ENCODE peak calls at places on chromosome 9, in five cellular contexts. One of them, this sample, is unnamed.
A peak's percentile ranks its signal among the peaks of the same experiment; 100 is the strongest.

GRCh38 chr9:85401998-85402397 is 339.8 kb downstream of the AGTPBP1 start:
- DNase-seq in transverse colon: no peak
- DNase-seq in fibroblast of the aortic adventitia: no peak
- DNase-seq in sigmoid colon: no peak
- DNase-seq in WERI-Rb-1: no peak
- DNase-seq in this sample: no peak

GRCh38 chr9:136282272-136282861 is 21.5 kb downstream of the CCDC187 start:
- DNase-seq in transverse colon: peak; percentile 29
- DNase-seq in fibroblast of the aortic adventitia: no peak
- DNase-seq in sigmoid colon: no peak
- DNase-seq in WERI-Rb-1: no peak
- DNase-seq in this sample: no peak

GRCh38 chr9:130626249-130626982 is 38.0 kb upstream of the PRDM12 start:
- DNase-seq in transverse colon: no peak
- DNase-seq in fibroblast of the aortic adventitia: no peak
- DNase-seq in sigmoid colon: no peak
- DNase-seq in WERI-Rb-1: peak; percentile 31
- DNase-seq in this sample: peak; percentile 47

GRCh38 chr9:114037249-114037648 is 40.9 kb downstream of the AMBP start:
- DNase-seq in transverse colon: no peak
- DNase-seq in fibroblast of the aortic adventitia: no peak
- DNase-seq in sigmoid colon: no peak
- DNase-seq in WERI-Rb-1: no peak
- DNase-seq in this sample: no peak

GRCh38 chr9:79644601-79645000 is 72.8 kb downstream of the TLE4 start:
- DNase-seq in transverse colon: no peak
- DNase-seq in fibroblast of the aortic adventitia: no peak
- DNase-seq in sigmoid colon: no peak
- DNase-seq in WERI-Rb-1: no peak
- DNase-seq in this sample: no peak

GRCh38 chr9:91809581-91810285 is 140.3 kb downstream of the ROR2 start:
- DNase-seq in transverse colon: no peak
- DNase-seq in fibroblast of the aortic adventitia: peak; percentile 16
- DNase-seq in sigmoid colon: peak; percentile 67
- DNase-seq in WERI-Rb-1: no peak
- DNase-seq in this sample: no peak

GRCh38 chr9:85723220-85723619 is 18.5 kb downstream of the AGTPBP1 start:
- DNase-seq in transverse colon: no peak
- DNase-seq in fibroblast of the aortic adventitia: no peak
- DNase-seq in sigmoid colon: no peak
- DNase-seq in WERI-Rb-1: no peak
- DNase-seq in this sample: no peak

GRCh38 chr9:138098908-138099791 is 221.6 kb downstream of the CACNA1B start:
- DNase-seq in transverse colon: no peak
- DNase-seq in fibroblast of the aortic adventitia: no peak
- DNase-seq in sigmoid colon: no peak
- DNase-seq in WERI-Rb-1: no peak
- DNase-seq in this sample: no peak

GRCh38 chr9:36781532-36781931 is 208.8 kb downstream of the MELK start:
- DNase-seq in transverse colon: no peak
- DNase-seq in fibroblast of the aortic adventitia: no peak
- DNase-seq in sigmoid colon: no peak
- DNase-seq in WERI-Rb-1: no peak
- DNase-seq in this sample: no peak

GRCh38 chr9:112615584-112616271 is 102.2 kb downstream of the INIP start:
- DNase-seq in transverse colon: no peak
- DNase-seq in fibroblast of the aortic adventitia: no peak
- DNase-seq in sigmoid colon: no peak
- DNase-seq in WERI-Rb-1: no peak
- DNase-seq in this sample: no peak

GRCh38 chr9:135300346-135301141 is 179.0 kb upstream of the PPP1R26 start:
- DNase-seq in transverse colon: no peak
- DNase-seq in fibroblast of the aortic adventitia: no peak
- DNase-seq in sigmoid colon: no peak
- DNase-seq in WERI-Rb-1: peak; percentile 64
- DNase-seq in this sample: no peak

GRCh38 chr9:19030899-19031298 is 2.1 kb downstream of the SAXO1 start:
- DNase-seq in transverse colon: no peak
- DNase-seq in fibroblast of the aortic adventitia: no peak
- DNase-seq in sigmoid colon: no peak
- DNase-seq in WERI-Rb-1: no peak
- DNase-seq in this sample: no peak

GRCh38 chr9:128587453-128587852 is 35.1 kb downstream of the SPTAN1 start:
- DNase-seq in transverse colon: no peak
- DNase-seq in fibroblast of the aortic adventitia: no peak
- DNase-seq in sigmoid colon: no peak
- DNase-seq in WERI-Rb-1: no peak
- DNase-seq in this sample: no peak

GRCh38 chr9:137379761-137380161 is 43.2 kb downstream of the EXD3 start:
- DNase-seq in transverse colon: no peak
- DNase-seq in fibroblast of the aortic adventitia: no peak
- DNase-seq in sigmoid colon: peak; percentile 60
- DNase-seq in WERI-Rb-1: peak; percentile 5
- DNase-seq in this sample: no peak

GRCh38 chr9:130303613-130304055 is 38.1 kb downstream of the HMCN2 start:
- DNase-seq in transverse colon: no peak
- DNase-seq in fibroblast of the aortic adventitia: no peak
- DNase-seq in sigmoid colon: no peak
- DNase-seq in WERI-Rb-1: no peak
- DNase-seq in this sample: no peak

GRCh38 chr9:99555792-99556191 is 265.9 kb upstream of the NR4A3 start:
- DNase-seq in transverse colon: no peak
- DNase-seq in fibroblast of the aortic adventitia: no peak
- DNase-seq in sigmoid colon: no peak
- DNase-seq in WERI-Rb-1: no peak
- DNase-seq in this sample: no peak

GRCh38 chr9:122320346-122320995 is 50.4 kb upstream of the PTGS1 start:
- DNase-seq in transverse colon: no peak
- DNase-seq in fibroblast of the aortic adventitia: no peak
- DNase-seq in sigmoid colon: peak; percentile 61
- DNase-seq in WERI-Rb-1: no peak
- DNase-seq in this sample: no peak

GRCh38 chr9:107215381-107215780 is 67.7 kb upstream of the RAD23B start:
- DNase-seq in transverse colon: no peak
- DNase-seq in fibroblast of the aortic adventitia: peak; percentile 27
- DNase-seq in sigmoid colon: no peak
- DNase-seq in WERI-Rb-1: no peak
- DNase-seq in this sample: no peak

DNA sequence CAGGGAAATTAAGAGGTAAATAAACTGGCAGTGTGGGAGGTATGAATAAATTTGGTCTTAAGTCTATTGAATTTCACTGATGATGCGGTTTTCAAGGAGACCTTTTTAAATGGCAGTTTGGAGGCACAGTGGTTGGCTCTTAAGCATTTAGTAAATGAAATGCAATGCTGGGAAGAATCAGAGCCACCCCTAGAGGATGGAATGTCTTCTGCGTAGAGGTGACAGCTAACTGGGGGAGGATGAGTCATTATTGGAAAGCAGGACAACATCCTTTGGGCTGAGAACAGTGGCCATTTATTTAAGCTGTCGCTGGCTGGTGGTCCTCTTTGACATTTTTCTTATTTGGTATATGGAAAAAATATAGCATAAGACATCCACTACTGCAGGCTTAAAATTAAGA is 163.2 kb downstream of the SH3GL2 start:
- DNase-seq in transverse colon: no peak
- DNase-seq in fibroblast of the aortic adventitia: no peak
- DNase-seq in sigmoid colon: no peak
- DNase-seq in WERI-Rb-1: peak; percentile 41
- DNase-seq in this sample: no peak
- TF ChIP-seq CTCF in transverse colon: no peak
- TF ChIP-seq CTCF in fibroblast of the aortic adventitia: no peak
- TF ChIP-seq CTCF in sigmoid colon: no peak
- TF ChIP-seq CTCF in WERI-Rb-1: peak; percentile 68
- TF ChIP-seq CTCF in this sample: peak; percentile 20

GRCh38 chr9:22446950-22447606 is 454 bp downstream of the DMRTA1 start:
- DNase-seq in transverse colon: peak; percentile 65
- DNase-seq in fibroblast of the aortic adventitia: no peak
- DNase-seq in sigmoid colon: peak; percentile 72
- DNase-seq in WERI-Rb-1: peak; percentile 62
- DNase-seq in this sample: peak; percentile 82
- TF ChIP-seq CTCF in transverse colon: no peak
- TF ChIP-seq CTCF in fibroblast of the aortic adventitia: peak; percentile 3
- TF ChIP-seq CTCF in sigmoid colon: no peak
- TF ChIP-seq CTCF in WERI-Rb-1: peak; percentile 64
- TF ChIP-seq CTCF in this sample: peak; percentile 31

DNA sequence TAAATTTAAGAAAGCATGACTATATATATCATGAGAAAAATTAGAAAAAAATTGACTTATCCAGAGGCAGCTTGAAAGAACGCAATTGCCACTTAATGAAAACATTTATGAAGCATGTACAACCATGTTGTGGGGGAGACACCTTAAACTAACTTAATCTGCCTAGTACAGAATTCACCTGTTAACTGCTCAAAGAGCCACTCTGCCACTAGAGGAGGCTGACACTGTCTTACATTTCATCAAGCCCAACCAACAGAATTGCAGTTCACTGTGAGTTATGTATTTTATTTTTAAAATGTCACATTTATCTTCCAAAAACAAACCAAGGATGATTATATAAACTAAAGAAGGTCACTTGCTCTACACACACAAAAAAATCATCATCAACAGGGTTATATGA is 252.9 kb downstream of the MLLT3 start:
- DNase-seq in transverse colon: no peak
- DNase-seq in fibroblast of the aortic adventitia: no peak
- DNase-seq in sigmoid colon: no peak
- DNase-seq in WERI-Rb-1: no peak
- DNase-seq in this sample: no peak
- TF ChIP-seq CTCF in transverse colon: no peak
- TF ChIP-seq CTCF in fibroblast of the aortic adventitia: no peak
- TF ChIP-seq CTCF in sigmoid colon: no peak
- TF ChIP-seq CTCF in WERI-Rb-1: no peak
- TF ChIP-seq CTCF in this sample: no peak

GRCh38 chr9:116112236-116112635 is 41.4 kb upstream of the PAPPA start:
- DNase-seq in transverse colon: no peak
- DNase-seq in fibroblast of the aortic adventitia: peak; percentile 41
- DNase-seq in sigmoid colon: no peak
- DNase-seq in WERI-Rb-1: no peak
- DNase-seq in this sample: no peak
- TF ChIP-seq CTCF in transverse colon: no peak
- TF ChIP-seq CTCF in fibroblast of the aortic adventitia: peak; percentile 34
- TF ChIP-seq CTCF in sigmoid colon: no peak
- TF ChIP-seq CTCF in WERI-Rb-1: peak; percentile 12
- TF ChIP-seq CTCF in this sample: no peak

DNA sequence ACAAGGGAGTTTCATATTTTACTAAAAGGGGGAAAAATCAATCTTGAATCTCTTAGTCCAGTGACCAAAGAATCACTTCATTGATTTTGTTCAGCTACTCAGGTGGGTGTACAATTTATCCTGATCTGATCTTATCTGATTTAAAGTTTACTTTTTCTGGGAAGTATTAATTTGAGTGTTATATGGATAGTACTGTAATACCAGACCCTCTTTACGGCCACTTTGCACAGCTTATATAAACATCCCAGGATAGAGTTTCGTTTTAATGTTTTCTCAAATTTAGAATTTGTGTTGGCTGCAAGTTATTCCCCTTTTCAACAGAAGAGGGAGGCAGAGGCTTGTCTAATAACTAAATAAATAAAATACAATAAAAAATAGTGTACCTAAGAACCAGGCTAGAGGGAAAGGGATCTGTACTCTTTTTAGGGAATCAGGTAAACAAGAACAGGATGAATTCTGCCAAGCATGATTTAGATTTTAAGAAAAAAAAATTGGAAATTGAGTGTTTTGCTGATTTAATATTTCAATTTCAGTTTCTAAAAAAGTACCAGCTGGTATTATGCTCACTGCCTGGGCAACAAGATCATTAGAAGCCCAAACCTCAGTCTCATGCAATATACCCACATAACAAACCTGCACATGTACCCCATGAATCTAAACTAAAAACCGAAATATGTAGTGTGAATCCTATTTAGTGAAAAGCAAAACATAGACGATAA is 69.2 kb downstream of the PSAT1 start:
- DNase-seq in transverse colon: no peak
- DNase-seq in fibroblast of the aortic adventitia: peak; percentile 42
- DNase-seq in sigmoid colon: no peak
- DNase-seq in WERI-Rb-1: no peak
- DNase-seq in this sample: no peak
- TF ChIP-seq CTCF in transverse colon: peak; percentile 29
- TF ChIP-seq CTCF in fibroblast of the aortic adventitia: peak; percentile 79
- TF ChIP-seq CTCF in sigmoid colon: peak; percentile 19
- TF ChIP-seq CTCF in WERI-Rb-1: peak; percentile 7
- TF ChIP-seq CTCF in this sample: peak; percentile 73

DNA sequence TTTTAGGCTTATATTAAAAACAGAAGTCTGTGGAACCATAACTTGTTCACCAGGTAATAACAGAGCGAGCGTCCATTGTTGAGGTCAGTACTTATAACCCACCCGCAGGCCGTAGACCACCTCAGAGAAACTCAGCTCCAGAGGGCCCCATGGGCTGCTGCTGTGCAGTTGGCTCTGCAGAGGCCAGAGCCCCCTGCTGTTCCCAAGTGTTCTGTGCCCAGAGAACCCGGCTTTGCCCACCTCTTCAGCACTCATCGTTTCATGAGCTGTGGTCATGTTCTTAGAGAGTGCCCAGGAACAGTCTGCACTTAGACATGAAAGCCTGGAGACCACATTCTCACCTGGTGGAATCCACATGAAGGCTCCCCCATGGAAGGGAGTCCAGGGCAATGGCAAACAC is 50.4 kb upstream of the SLC2A8 start:
- DNase-seq in transverse colon: no peak
- DNase-seq in fibroblast of the aortic adventitia: no peak
- DNase-seq in sigmoid colon: no peak
- DNase-seq in WERI-Rb-1: no peak
- DNase-seq in this sample: no peak
- TF ChIP-seq CTCF in transverse colon: no peak
- TF ChIP-seq CTCF in fibroblast of the aortic adventitia: peak; percentile 15
- TF ChIP-seq CTCF in sigmoid colon: no peak
- TF ChIP-seq CTCF in WERI-Rb-1: peak; percentile 60
- TF ChIP-seq CTCF in this sample: no peak

GRCh38 chr9:110427497-110428104 is 89.9 kb upstream of the TXNDC8 start:
- DNase-seq in transverse colon: peak; percentile 69
- DNase-seq in fibroblast of the aortic adventitia: peak; percentile 32
- DNase-seq in sigmoid colon: no peak
- DNase-seq in WERI-Rb-1: peak; percentile 58
- DNase-seq in this sample: peak; percentile 63
- TF ChIP-seq CTCF in transverse colon: peak; percentile 49
- TF ChIP-seq CTCF in fibroblast of the aortic adventitia: peak; percentile 53
- TF ChIP-seq CTCF in sigmoid colon: no peak
- TF ChIP-seq CTCF in WERI-Rb-1: peak; percentile 83
- TF ChIP-seq CTCF in this sample: peak; percentile 57

DNA sequence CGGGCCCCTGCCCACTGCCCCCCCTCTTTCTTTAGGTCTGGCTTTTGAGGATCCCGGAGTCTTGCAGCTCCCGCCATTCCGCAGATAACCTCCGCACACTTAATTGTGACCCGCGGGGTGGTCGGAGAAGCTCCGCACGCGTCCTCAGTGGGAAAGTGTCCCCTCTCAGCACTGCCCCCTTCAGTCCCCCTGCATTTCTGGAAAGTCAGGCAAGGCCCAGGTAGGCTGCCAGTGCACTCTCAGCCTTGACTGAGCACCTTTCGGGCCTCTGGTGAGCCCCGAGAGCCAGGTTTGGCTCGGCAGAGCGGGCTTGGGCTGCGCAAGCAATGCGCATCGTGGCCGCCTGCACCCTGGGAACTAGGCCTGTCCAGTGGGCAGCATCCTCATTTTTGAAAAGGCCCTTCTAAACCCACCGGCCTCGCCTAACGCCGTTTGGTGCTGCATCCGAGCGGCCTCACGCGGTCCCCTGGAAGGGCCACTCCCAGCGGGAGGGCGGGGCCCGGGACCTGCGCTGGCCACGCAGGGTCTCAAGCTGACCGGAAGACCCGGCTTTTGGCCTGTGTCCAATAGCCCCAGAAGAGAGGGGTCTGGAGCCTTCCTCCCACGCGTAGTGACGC is 6.7 kb upstream of the DMRT3 start:
- DNase-seq in transverse colon: no peak
- DNase-seq in fibroblast of the aortic adventitia: no peak
- DNase-seq in sigmoid colon: no peak
- DNase-seq in WERI-Rb-1: peak; percentile 52
- DNase-seq in this sample: peak; percentile 44
- TF ChIP-seq CTCF in transverse colon: no peak
- TF ChIP-seq CTCF in fibroblast of the aortic adventitia: no peak
- TF ChIP-seq CTCF in sigmoid colon: no peak
- TF ChIP-seq CTCF in WERI-Rb-1: peak; percentile 60
- TF ChIP-seq CTCF in this sample: no peak

This sample was measured in nephron progenitor cell.